ENCODE peak calls at places on chromosome 6, in six cellular contexts. One of them, this sample, is unnamed.

GRCh38 chr6:12750416-12750815 is 33.8 kb downstream of the PHACTR1 start:
- DNase-seq in HepG2: no peak
- DNase-seq in GM12878: no peak
- DNase-seq in A549: no peak
- DNase-seq in endothelial cell of umbilical vein: no peak
- DNase-seq in K562: no peak
- DNase-seq in this sample: no peak

GRCh38 chr6:56708810-56709597 is 66.3 kb upstream of the DST start:
- DNase-seq in HepG2: peak
- DNase-seq in GM12878: no peak
- DNase-seq in A549: no peak
- DNase-seq in endothelial cell of umbilical vein: peak
- DNase-seq in K562: peak
- DNase-seq in this sample: peak

GRCh38 chr6:26159417-26160273 is 72.4 kb downstream of the HFE start:
- DNase-seq in HepG2: no peak
- DNase-seq in GM12878: peak
- DNase-seq in A549: no peak
- DNase-seq in endothelial cell of umbilical vein: peak
- DNase-seq in K562: no peak
- DNase-seq in this sample: peak

GRCh38 chr6:167303660-167304625 is 12.8 kb downstream of the UNC93A start:
- DNase-seq in HepG2: no peak
- DNase-seq in GM12878: no peak
- DNase-seq in A549: no peak
- DNase-seq in endothelial cell of umbilical vein: no peak
- DNase-seq in K562: no peak
- DNase-seq in this sample: no peak

GRCh38 chr6:82441047-82441770 is 77.6 kb downstream of the TPBG start:
- DNase-seq in HepG2: no peak
- DNase-seq in GM12878: no peak
- DNase-seq in A549: no peak
- DNase-seq in endothelial cell of umbilical vein: no peak
- DNase-seq in K562: no peak
- DNase-seq in this sample: no peak

GRCh38 chr6:105372862-105373182 is 30.1 kb downstream of the PREP start:
- DNase-seq in HepG2: no peak
- DNase-seq in GM12878: no peak
- DNase-seq in A549: no peak
- DNase-seq in endothelial cell of umbilical vein: no peak
- DNase-seq in K562: no peak
- DNase-seq in this sample: no peak

GRCh38 chr6:55980627-55981211 is 105.3 kb upstream of the BMP5 start:
- DNase-seq in HepG2: peak
- DNase-seq in GM12878: no peak
- DNase-seq in A549: peak
- DNase-seq in endothelial cell of umbilical vein: peak
- DNase-seq in K562: no peak
- DNase-seq in this sample: peak

GRCh38 chr6:71544028-71544427 is 255.4 kb downstream of the OGFRL1 start:
- DNase-seq in HepG2: no peak
- DNase-seq in GM12878: no peak
- DNase-seq in A549: no peak
- DNase-seq in endothelial cell of umbilical vein: no peak
- DNase-seq in K562: no peak
- DNase-seq in this sample: no peak

GRCh38 chr6:135270676-135271536 is 89.8 kb downstream of the MYB start:
- DNase-seq in HepG2: no peak
- DNase-seq in GM12878: no peak
- DNase-seq in A549: no peak
- DNase-seq in endothelial cell of umbilical vein: peak
- DNase-seq in K562: no peak
- DNase-seq in this sample: no peak

GRCh38 chr6:35287671-35288396 is 9.8 kb upstream of the DEF6 start:
- DNase-seq in HepG2: no peak
- DNase-seq in GM12878: no peak
- DNase-seq in A549: no peak
- DNase-seq in endothelial cell of umbilical vein: no peak
- DNase-seq in K562: no peak
- DNase-seq in this sample: no peak

GRCh38 chr6:105850636-105851035 is 235.5 kb upstream of the PRDM1 start:
- DNase-seq in HepG2: no peak
- DNase-seq in GM12878: no peak
- DNase-seq in A549: no peak
- DNase-seq in endothelial cell of umbilical vein: no peak
- DNase-seq in K562: no peak
- DNase-seq in this sample: no peak

GRCh38 chr6:167287513-167288048 is 3.5 kb upstream of the UNC93A start:
- DNase-seq in HepG2: no peak
- DNase-seq in GM12878: no peak
- DNase-seq in A549: no peak
- DNase-seq in endothelial cell of umbilical vein: no peak
- DNase-seq in K562: no peak
- DNase-seq in this sample: no peak

GRCh38 chr6:69673298-69673697 is 123.5 kb downstream of the LMBRD1 start:
- DNase-seq in HepG2: no peak
- DNase-seq in GM12878: no peak
- DNase-seq in A549: no peak
- DNase-seq in endothelial cell of umbilical vein: no peak
- DNase-seq in K562: no peak
- DNase-seq in this sample: no peak

GRCh38 chr6:119317007-119317406 is 32.6 kb downstream of the MAN1A1 start:
- DNase-seq in HepG2: no peak
- DNase-seq in GM12878: no peak
- DNase-seq in A549: no peak
- DNase-seq in endothelial cell of umbilical vein: no peak
- DNase-seq in K562: no peak
- DNase-seq in this sample: no peak

GRCh38 chr6:119312441-119312840 is 37.1 kb downstream of the MAN1A1 start:
- DNase-seq in HepG2: no peak
- DNase-seq in GM12878: no peak
- DNase-seq in A549: no peak
- DNase-seq in endothelial cell of umbilical vein: no peak
- DNase-seq in K562: peak
- DNase-seq in this sample: no peak

GRCh38 chr6:119313937-119314893 is 35.3 kb downstream of the MAN1A1 start:
- DNase-seq in HepG2: no peak
- DNase-seq in GM12878: peak
- DNase-seq in A549: no peak
- DNase-seq in endothelial cell of umbilical vein: no peak
- DNase-seq in K562: no peak
- DNase-seq in this sample: no peak

GRCh38 chr6:119312875-119313338 is 36.7 kb downstream of the MAN1A1 start:
- DNase-seq in HepG2: peak
- DNase-seq in GM12878: no peak
- DNase-seq in A549: no peak
- DNase-seq in endothelial cell of umbilical vein: no peak
- DNase-seq in K562: peak
- DNase-seq in this sample: no peak

GRCh38 chr6:119314894-119315272 is 34.7 kb downstream of the MAN1A1 start:
- DNase-seq in HepG2: no peak
- DNase-seq in GM12878: no peak
- DNase-seq in A549: no peak
- DNase-seq in endothelial cell of umbilical vein: no peak
- DNase-seq in K562: no peak
- DNase-seq in this sample: no peak
- H3K4me3 ChIP-seq in HepG2: no peak
- H3K4me3 ChIP-seq in GM12878: no peak
- H3K4me3 ChIP-seq in A549: no peak
- H3K4me3 ChIP-seq in endothelial cell of umbilical vein: no peak
- H3K4me3 ChIP-seq in K562: no peak
- H3K4me3 ChIP-seq in this sample: no peak

GRCh38 chr6:4637691-4638433 is 138.3 kb upstream of the CDYL start:
- DNase-seq in HepG2: no peak
- DNase-seq in GM12878: peak
- DNase-seq in A549: no peak
- DNase-seq in endothelial cell of umbilical vein: peak
- DNase-seq in K562: peak
- DNase-seq in this sample: peak
- TF ChIP-seq MYC in HepG2: no peak
- TF ChIP-seq MYC in GM12878: no peak
- TF ChIP-seq MYC in A549: no peak
- TF ChIP-seq MYC in endothelial cell of umbilical vein: no peak
- TF ChIP-seq MYC in K562: no peak
- TF ChIP-seq MYC in this sample: no peak

DNA sequence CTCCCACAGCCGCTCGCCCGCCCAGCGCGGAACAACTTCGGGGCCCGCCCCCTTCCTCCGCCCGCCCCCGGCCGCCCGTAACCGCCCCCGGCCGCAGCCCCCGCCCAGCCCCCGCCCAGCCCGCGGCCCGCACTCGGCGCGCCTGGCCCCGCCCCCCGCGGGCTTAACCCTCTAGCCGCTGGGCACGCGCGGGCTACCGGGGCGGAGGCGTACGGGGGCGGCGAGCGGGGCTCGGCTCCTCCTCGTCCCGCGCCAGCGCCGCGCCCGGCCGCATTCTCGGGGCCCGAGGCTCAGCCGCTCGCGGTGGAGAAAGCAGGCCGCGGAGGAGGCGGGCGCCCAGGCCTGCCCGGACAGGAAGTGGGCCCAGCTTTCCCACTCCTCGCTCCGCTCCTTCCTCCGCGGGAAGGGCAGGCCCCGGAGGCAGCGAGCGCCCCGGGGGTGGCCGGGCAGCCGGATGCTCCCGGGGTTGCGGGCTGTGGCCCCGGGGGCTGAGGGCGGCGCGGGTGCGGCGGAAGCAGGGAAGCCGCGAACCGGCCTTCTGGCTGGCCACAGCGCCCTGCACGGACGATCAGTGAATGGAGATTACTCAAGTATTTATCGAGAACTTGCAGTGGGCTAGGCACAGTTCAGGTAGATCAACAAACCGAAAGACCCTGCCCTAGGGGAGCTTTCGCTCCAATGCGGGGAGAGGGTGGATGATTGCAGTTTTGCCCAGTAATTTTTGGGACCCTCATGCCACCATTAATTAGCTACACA is at the start of gene TRAM2:
- DNase-seq in HepG2: peak
- DNase-seq in GM12878: no peak
- DNase-seq in A549: peak
- DNase-seq in endothelial cell of umbilical vein: peak
- DNase-seq in K562: peak
- DNase-seq in this sample: peak
- TF ChIP-seq POLR2A in HepG2: peak
- TF ChIP-seq POLR2A in GM12878: peak
- TF ChIP-seq POLR2A in A549: peak
- TF ChIP-seq POLR2A in endothelial cell of umbilical vein: peak
- TF ChIP-seq POLR2A in K562: peak
- TF ChIP-seq POLR2A in this sample: peak

DNA sequence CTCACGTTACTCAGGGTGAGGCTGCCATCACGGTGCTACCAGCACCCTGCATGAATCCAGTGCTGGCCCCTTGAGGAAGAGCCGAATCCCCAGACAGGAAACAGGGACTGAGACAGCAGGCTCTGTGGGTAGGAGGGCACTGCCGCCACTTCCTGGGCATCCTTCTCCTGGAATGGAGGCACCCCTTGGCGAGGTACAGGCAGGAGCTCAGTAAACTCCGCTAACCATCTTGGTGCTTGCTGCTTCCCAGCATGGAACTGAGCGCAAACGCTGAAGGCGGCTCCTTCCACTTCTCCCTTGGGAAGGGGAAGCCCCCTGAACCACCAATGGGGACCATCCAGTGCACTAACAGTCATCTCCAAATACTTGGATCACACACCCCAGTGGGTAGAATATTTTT is 13.5 kb upstream of the CCDC167 start:
- DNase-seq in HepG2: no peak
- DNase-seq in GM12878: no peak
- DNase-seq in A549: no peak
- DNase-seq in endothelial cell of umbilical vein: no peak
- DNase-seq in K562: no peak
- DNase-seq in this sample: no peak
- H3K4me3 ChIP-seq in HepG2: no peak
- H3K4me3 ChIP-seq in GM12878: no peak
- H3K4me3 ChIP-seq in A549: no peak
- H3K4me3 ChIP-seq in endothelial cell of umbilical vein: no peak
- H3K4me3 ChIP-seq in K562: no peak
- H3K4me3 ChIP-seq in this sample: no peak

GRCh38 chr6:31356946-31357466 is at the start of gene HLA-B:
- DNase-seq in HepG2: peak
- DNase-seq in GM12878: peak
- DNase-seq in A549: peak
- DNase-seq in endothelial cell of umbilical vein: peak
- DNase-seq in K562: no peak
- DNase-seq in this sample: peak

GRCh38 chr6:31355540-31355988 is 1.4 kb downstream of the HLA-B start:
- DNase-seq in HepG2: no peak
- DNase-seq in GM12878: no peak
- DNase-seq in A549: no peak
- DNase-seq in endothelial cell of umbilical vein: no peak
- DNase-seq in K562: no peak
- DNase-seq in this sample: no peak

GRCh38 chr6:31354788-31355539 is 2.0 kb downstream of the HLA-B start:
- DNase-seq in HepG2: no peak
- DNase-seq in GM12878: no peak
- DNase-seq in A549: no peak
- DNase-seq in endothelial cell of umbilical vein: no peak
- DNase-seq in K562: no peak
- DNase-seq in this sample: no peak

GRCh38 chr6:31358302-31358701 is 1.3 kb upstream of the HLA-B start:
- DNase-seq in HepG2: no peak
- DNase-seq in GM12878: no peak
- DNase-seq in A549: no peak
- DNase-seq in endothelial cell of umbilical vein: no peak
- DNase-seq in K562: no peak
- DNase-seq in this sample: no peak

GRCh38 chr6:31356216-31356945 is 598 bp downstream of the HLA-B start:
- DNase-seq in HepG2: no peak
- DNase-seq in GM12878: no peak
- DNase-seq in A549: no peak
- DNase-seq in endothelial cell of umbilical vein: peak
- DNase-seq in K562: no peak
- DNase-seq in this sample: peak
- TF ChIP-seq MYC in HepG2: no peak
- TF ChIP-seq MYC in GM12878: no peak
- TF ChIP-seq MYC in A549: no peak
- TF ChIP-seq MYC in endothelial cell of umbilical vein: no peak
- TF ChIP-seq MYC in K562: no peak
- TF ChIP-seq MYC in this sample: no peak

GRCh38 chr6:17393335-17394191 is at the start of gene CAP2:
- DNase-seq in HepG2: peak
- DNase-seq in GM12878: no peak
- DNase-seq in A549: peak
- DNase-seq in endothelial cell of umbilical vein: peak
- DNase-seq in K562: no peak
- DNase-seq in this sample: peak
- TF ChIP-seq POLR2A in HepG2: peak
- TF ChIP-seq POLR2A in GM12878: no peak
- TF ChIP-seq POLR2A in A549: peak
- TF ChIP-seq POLR2A in endothelial cell of umbilical vein: no peak
- TF ChIP-seq POLR2A in K562: no peak
- TF ChIP-seq POLR2A in this sample: no peak

DNA sequence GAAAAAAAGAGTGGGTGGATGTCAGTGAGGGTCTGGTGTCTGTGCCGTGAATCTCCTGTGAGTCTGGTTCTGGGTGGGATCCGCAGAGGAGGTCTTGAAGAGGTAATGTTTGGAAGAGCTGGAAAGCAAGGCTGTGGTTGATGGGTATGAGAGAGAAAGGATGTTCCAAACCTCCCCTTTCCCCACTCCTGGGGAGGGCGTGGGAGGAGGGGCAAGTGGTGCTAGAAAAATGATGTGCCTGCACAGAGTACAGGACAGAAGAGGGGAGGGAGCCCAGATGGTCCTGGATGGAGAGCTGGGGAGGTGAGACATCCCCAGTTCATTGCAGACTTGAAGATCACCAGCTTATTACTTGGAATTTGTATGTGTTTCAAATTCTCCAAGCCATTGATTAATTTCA is 3.1 kb downstream of the CNPY3 start:
- DNase-seq in HepG2: no peak
- DNase-seq in GM12878: no peak
- DNase-seq in A549: no peak
- DNase-seq in endothelial cell of umbilical vein: no peak
- DNase-seq in K562: no peak
- DNase-seq in this sample: no peak
- H3K4me3 ChIP-seq in HepG2: no peak
- H3K4me3 ChIP-seq in GM12878: peak
- H3K4me3 ChIP-seq in A549: no peak
- H3K4me3 ChIP-seq in endothelial cell of umbilical vein: no peak
- H3K4me3 ChIP-seq in K562: no peak
- H3K4me3 ChIP-seq in this sample: peak